ENCODE peak calls at places on chromosomes 3 and 15, in nine cellular contexts. One of them, this sample, is unnamed.

GRCh38 chr15:77964193-77964592 is 113.3 kb downstream of the TBC1D2B start:
- DNase-seq in aorta: no peak
- DNase-seq in upper lobe of right lung: no peak
- DNase-seq in left ventricle myocardium inferior: no peak
- DNase-seq in mesendoderm: no peak
- DNase-seq in tibial nerve: no peak
- DNase-seq in OCI-LY7: no peak
- DNase-seq in brain microvascular endothelial cell: no peak
- DNase-seq in Peyer's patch: no peak
- DNase-seq in this sample: no peak

GRCh38 chr3:98823791-98824190 is 60.7 kb downstream of the ST3GAL6 start:
- DNase-seq in aorta: no peak
- DNase-seq in upper lobe of right lung: no peak
- DNase-seq in left ventricle myocardium inferior: no peak
- DNase-seq in mesendoderm: peak; percentile 8
- DNase-seq in tibial nerve: no peak
- DNase-seq in OCI-LY7: no peak
- DNase-seq in brain microvascular endothelial cell: peak; percentile 60
- DNase-seq in Peyer's patch: no peak
- DNase-seq in this sample: no peak

GRCh38 chr3:55481067-55481917 is 5.8 kb downstream of the WNT5A start:
- DNase-seq in aorta: no peak
- DNase-seq in upper lobe of right lung: peak; percentile 73
- DNase-seq in left ventricle myocardium inferior: peak; percentile 15
- DNase-seq in mesendoderm: peak; percentile 26
- DNase-seq in tibial nerve: no peak
- DNase-seq in OCI-LY7: no peak
- DNase-seq in brain microvascular endothelial cell: peak; percentile 59
- DNase-seq in Peyer's patch: no peak
- DNase-seq in this sample: peak; percentile 45

GRCh38 chr15:88454867-88455810 is 12.0 kb downstream of the MRPL46 start:
- DNase-seq in aorta: no peak
- DNase-seq in upper lobe of right lung: no peak
- DNase-seq in left ventricle myocardium inferior: peak; percentile 52
- DNase-seq in mesendoderm: peak; percentile 91
- DNase-seq in tibial nerve: no peak
- DNase-seq in OCI-LY7: peak; percentile 83
- DNase-seq in brain microvascular endothelial cell: peak; percentile 46
- DNase-seq in Peyer's patch: no peak
- DNase-seq in this sample: peak; percentile 28

GRCh38 chr3:45976191-45977091 is 19.2 kb downstream of the FYCO1 start:
- DNase-seq in aorta: no peak
- DNase-seq in upper lobe of right lung: no peak
- DNase-seq in left ventricle myocardium inferior: no peak
- DNase-seq in mesendoderm: no peak
- DNase-seq in tibial nerve: no peak
- DNase-seq in OCI-LY7: no peak
- DNase-seq in brain microvascular endothelial cell: no peak
- DNase-seq in Peyer's patch: no peak
- DNase-seq in this sample: no peak

GRCh38 chr3:187223799-187224198 is 26.5 kb downstream of the RTP1 start:
- DNase-seq in aorta: no peak
- DNase-seq in upper lobe of right lung: no peak
- DNase-seq in left ventricle myocardium inferior: no peak
- DNase-seq in mesendoderm: no peak
- DNase-seq in tibial nerve: no peak
- DNase-seq in OCI-LY7: peak; percentile 18
- DNase-seq in brain microvascular endothelial cell: peak; percentile 21
- DNase-seq in Peyer's patch: no peak
- DNase-seq in this sample: no peak

GRCh38 chr15:39593071-39594055 is 12.5 kb downstream of the THBS1 start:
- DNase-seq in aorta: no peak
- DNase-seq in upper lobe of right lung: no peak
- DNase-seq in left ventricle myocardium inferior: no peak
- DNase-seq in mesendoderm: no peak
- DNase-seq in tibial nerve: no peak
- DNase-seq in OCI-LY7: no peak
- DNase-seq in brain microvascular endothelial cell: no peak
- DNase-seq in Peyer's patch: no peak
- DNase-seq in this sample: no peak

GRCh38 chr3:186109897-186110803 is 1.3 kb upstream of the ETV5 start:
- DNase-seq in aorta: peak; percentile 83
- DNase-seq in upper lobe of right lung: peak; percentile 77
- DNase-seq in left ventricle myocardium inferior: no peak
- DNase-seq in mesendoderm: peak; percentile 65
- DNase-seq in tibial nerve: no peak
- DNase-seq in OCI-LY7: no peak
- DNase-seq in brain microvascular endothelial cell: peak; percentile 29
- DNase-seq in Peyer's patch: no peak
- DNase-seq in this sample: peak; percentile 36

GRCh38 chr3:185308126-185308754 is 54.4 kb upstream of the EHHADH start:
- DNase-seq in aorta: no peak
- DNase-seq in upper lobe of right lung: no peak
- DNase-seq in left ventricle myocardium inferior: no peak
- DNase-seq in mesendoderm: peak; percentile 86
- DNase-seq in tibial nerve: no peak
- DNase-seq in OCI-LY7: peak; percentile 55
- DNase-seq in brain microvascular endothelial cell: peak; percentile 77
- DNase-seq in Peyer's patch: peak; percentile 34
- DNase-seq in this sample: no peak

GRCh38 chr3:197168606-197169005 is 129.8 kb downstream of the DLG1 start:
- DNase-seq in aorta: no peak
- DNase-seq in upper lobe of right lung: no peak
- DNase-seq in left ventricle myocardium inferior: no peak
- DNase-seq in mesendoderm: peak; percentile 78
- DNase-seq in tibial nerve: no peak
- DNase-seq in OCI-LY7: peak; percentile 11
- DNase-seq in brain microvascular endothelial cell: peak; percentile 56
- DNase-seq in Peyer's patch: no peak
- DNase-seq in this sample: no peak

GRCh38 chr15:67024998-67025368 is 40.4 kb upstream of the SMAD3 start:
- DNase-seq in aorta: no peak
- DNase-seq in upper lobe of right lung: no peak
- DNase-seq in left ventricle myocardium inferior: no peak
- DNase-seq in mesendoderm: no peak
- DNase-seq in tibial nerve: no peak
- DNase-seq in OCI-LY7: no peak
- DNase-seq in brain microvascular endothelial cell: no peak
- DNase-seq in Peyer's patch: no peak
- DNase-seq in this sample: no peak

GRCh38 chr15:27121672-27122071 is 150.7 kb downstream of the GABRG3 start:
- DNase-seq in aorta: no peak
- DNase-seq in upper lobe of right lung: no peak
- DNase-seq in left ventricle myocardium inferior: no peak
- DNase-seq in mesendoderm: no peak
- DNase-seq in tibial nerve: no peak
- DNase-seq in OCI-LY7: no peak
- DNase-seq in brain microvascular endothelial cell: no peak
- DNase-seq in Peyer's patch: no peak
- DNase-seq in this sample: no peak

GRCh38 chr3:186220886-186221285 is 112.0 kb upstream of the ETV5 start:
- DNase-seq in aorta: no peak
- DNase-seq in upper lobe of right lung: no peak
- DNase-seq in left ventricle myocardium inferior: no peak
- DNase-seq in mesendoderm: peak; percentile 43
- DNase-seq in tibial nerve: no peak
- DNase-seq in OCI-LY7: no peak
- DNase-seq in brain microvascular endothelial cell: no peak
- DNase-seq in Peyer's patch: no peak
- DNase-seq in this sample: no peak

GRCh38 chr3:99648091-99648490 is 9.7 kb downstream of the COL8A1 start:
- DNase-seq in aorta: no peak
- DNase-seq in upper lobe of right lung: no peak
- DNase-seq in left ventricle myocardium inferior: no peak
- DNase-seq in mesendoderm: no peak
- DNase-seq in tibial nerve: no peak
- DNase-seq in OCI-LY7: no peak
- DNase-seq in brain microvascular endothelial cell: peak; percentile 58
- DNase-seq in Peyer's patch: no peak
- DNase-seq in this sample: no peak

GRCh38 chr3:154690413-154690812 is 260.4 kb upstream of the GPR149 start:
- DNase-seq in aorta: no peak
- DNase-seq in upper lobe of right lung: no peak
- DNase-seq in left ventricle myocardium inferior: no peak
- DNase-seq in mesendoderm: no peak
- DNase-seq in tibial nerve: no peak
- DNase-seq in OCI-LY7: no peak
- DNase-seq in brain microvascular endothelial cell: no peak
- DNase-seq in Peyer's patch: no peak
- DNase-seq in this sample: no peak

GRCh38 chr3:154684021-154684420 is 254.0 kb upstream of the GPR149 start:
- DNase-seq in aorta: no peak
- DNase-seq in upper lobe of right lung: peak; percentile 33
- DNase-seq in left ventricle myocardium inferior: no peak
- DNase-seq in mesendoderm: peak; percentile 79
- DNase-seq in tibial nerve: no peak
- DNase-seq in OCI-LY7: peak; percentile 25
- DNase-seq in brain microvascular endothelial cell: no peak
- DNase-seq in Peyer's patch: no peak
- DNase-seq in this sample: no peak

GRCh38 chr3:154684440-154684839 is 254.4 kb upstream of the GPR149 start:
- DNase-seq in aorta: no peak
- DNase-seq in upper lobe of right lung: peak; percentile 22
- DNase-seq in left ventricle myocardium inferior: no peak
- DNase-seq in mesendoderm: peak; percentile 31
- DNase-seq in tibial nerve: no peak
- DNase-seq in OCI-LY7: no peak
- DNase-seq in brain microvascular endothelial cell: no peak
- DNase-seq in Peyer's patch: no peak
- DNase-seq in this sample: no peak
- H3K27ac ChIP-seq in aorta: no peak overlapping the region
- H3K27ac ChIP-seq in upper lobe of right lung: no peak overlapping the region
- H3K27ac ChIP-seq in left ventricle myocardium inferior: no peak overlapping the region
- H3K27ac ChIP-seq in mesendoderm: no peak overlapping the region
- H3K27ac ChIP-seq in tibial nerve: no peak overlapping the region
- H3K27ac ChIP-seq in OCI-LY7: no peak overlapping the region
- H3K27ac ChIP-seq in brain microvascular endothelial cell: no peak overlapping the region
- H3K27ac ChIP-seq in Peyer's patch: no peak overlapping the region
- H3K27ac ChIP-seq in this sample: no peak overlapping the region

GRCh38 chr3:56591256-56591655 is 34.3 kb downstream of the CCDC66 start:
- DNase-seq in aorta: no peak
- DNase-seq in upper lobe of right lung: no peak
- DNase-seq in left ventricle myocardium inferior: no peak
- DNase-seq in mesendoderm: no peak
- DNase-seq in tibial nerve: no peak
- DNase-seq in OCI-LY7: no peak
- DNase-seq in brain microvascular endothelial cell: no peak
- DNase-seq in Peyer's patch: no peak
- DNase-seq in this sample: no peak
- H3K27ac ChIP-seq in aorta: no peak overlapping the region
- H3K27ac ChIP-seq in upper lobe of right lung: no peak overlapping the region
- H3K27ac ChIP-seq in left ventricle myocardium inferior: no peak overlapping the region
- H3K27ac ChIP-seq in mesendoderm: no peak overlapping the region
- H3K27ac ChIP-seq in tibial nerve: no peak overlapping the region
- H3K27ac ChIP-seq in OCI-LY7: no peak overlapping the region
- H3K27ac ChIP-seq in brain microvascular endothelial cell: no peak overlapping the region
- H3K27ac ChIP-seq in Peyer's patch: no peak overlapping the region
- H3K27ac ChIP-seq in this sample: no peak overlapping the region

GRCh38 chr3:66383023-66383422 is 117.8 kb downstream of the LRIG1 start:
- DNase-seq in aorta: no peak
- DNase-seq in upper lobe of right lung: no peak
- DNase-seq in left ventricle myocardium inferior: no peak
- DNase-seq in mesendoderm: no peak
- DNase-seq in tibial nerve: no peak
- DNase-seq in OCI-LY7: no peak
- DNase-seq in brain microvascular endothelial cell: no peak
- DNase-seq in Peyer's patch: no peak
- DNase-seq in this sample: no peak

GRCh38 chr3:66380200-66380932 is 120.5 kb downstream of the LRIG1 start:
- DNase-seq in aorta: no peak
- DNase-seq in upper lobe of right lung: no peak
- DNase-seq in left ventricle myocardium inferior: no peak
- DNase-seq in mesendoderm: no peak
- DNase-seq in tibial nerve: no peak
- DNase-seq in OCI-LY7: no peak
- DNase-seq in brain microvascular endothelial cell: no peak
- DNase-seq in Peyer's patch: no peak
- DNase-seq in this sample: no peak

GRCh38 chr3:66381621-66382020 is 119.2 kb downstream of the LRIG1 start:
- DNase-seq in aorta: no peak
- DNase-seq in upper lobe of right lung: no peak
- DNase-seq in left ventricle myocardium inferior: no peak
- DNase-seq in mesendoderm: no peak
- DNase-seq in tibial nerve: no peak
- DNase-seq in OCI-LY7: no peak
- DNase-seq in brain microvascular endothelial cell: no peak
- DNase-seq in Peyer's patch: no peak
- DNase-seq in this sample: no peak

GRCh38 chr3:66383998-66384745 is 116.7 kb downstream of the LRIG1 start:
- DNase-seq in aorta: no peak
- DNase-seq in upper lobe of right lung: no peak
- DNase-seq in left ventricle myocardium inferior: no peak
- DNase-seq in mesendoderm: no peak
- DNase-seq in tibial nerve: no peak
- DNase-seq in OCI-LY7: no peak
- DNase-seq in brain microvascular endothelial cell: no peak
- DNase-seq in Peyer's patch: no peak
- DNase-seq in this sample: no peak

GRCh38 chr3:66382142-66382541 is 118.7 kb downstream of the LRIG1 start:
- DNase-seq in aorta: no peak
- DNase-seq in upper lobe of right lung: no peak
- DNase-seq in left ventricle myocardium inferior: no peak
- DNase-seq in mesendoderm: no peak
- DNase-seq in tibial nerve: no peak
- DNase-seq in OCI-LY7: no peak
- DNase-seq in brain microvascular endothelial cell: no peak
- DNase-seq in Peyer's patch: no peak
- DNase-seq in this sample: no peak
- H3K27ac ChIP-seq in aorta: no peak overlapping the region
- H3K27ac ChIP-seq in upper lobe of right lung: no peak overlapping the region
- H3K27ac ChIP-seq in left ventricle myocardium inferior: no peak overlapping the region
- H3K27ac ChIP-seq in mesendoderm: no peak overlapping the region
- H3K27ac ChIP-seq in tibial nerve: no peak overlapping the region
- H3K27ac ChIP-seq in OCI-LY7: no peak overlapping the region
- H3K27ac ChIP-seq in brain microvascular endothelial cell: no peak overlapping the region
- H3K27ac ChIP-seq in Peyer's patch: no peak overlapping the region
- H3K27ac ChIP-seq in this sample: no peak overlapping the region

DNA sequence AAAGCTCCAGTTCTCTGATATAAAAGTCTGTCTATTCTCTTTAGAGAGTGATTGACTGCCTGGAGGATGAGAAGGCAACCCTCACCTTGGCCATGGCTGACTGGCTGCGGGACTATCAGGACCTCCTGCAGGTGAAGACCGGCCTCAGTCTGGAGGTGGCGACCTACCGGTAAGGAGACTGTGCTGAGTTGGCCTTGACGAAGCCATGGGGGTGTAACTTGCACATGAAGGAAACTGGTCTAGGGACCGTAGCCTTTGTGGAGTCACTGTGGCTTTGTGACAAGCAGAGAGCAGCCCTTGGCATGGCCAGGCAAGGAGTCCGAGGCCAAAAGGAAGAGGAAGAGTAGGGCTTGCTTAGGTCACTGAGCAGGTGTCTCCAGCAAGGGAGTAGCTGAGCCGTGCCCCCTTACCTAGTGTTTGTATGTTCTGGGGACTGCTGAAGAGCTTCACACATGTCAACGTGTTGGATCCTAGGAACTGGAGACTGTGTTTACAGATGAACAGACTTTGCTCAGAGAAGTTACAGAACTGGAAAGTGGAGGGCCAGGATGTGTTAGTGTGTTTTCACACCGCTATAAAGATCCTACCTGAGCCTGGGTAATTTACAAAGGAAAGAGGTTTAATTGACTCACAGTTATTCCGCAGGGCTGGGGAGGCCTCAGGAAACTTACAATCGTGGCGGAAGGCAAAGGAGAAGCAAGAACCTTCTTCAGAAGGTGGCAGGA is 8.8 kb downstream of the SYNM start:
- DNase-seq in aorta: no peak
- DNase-seq in upper lobe of right lung: peak; percentile 31
- DNase-seq in left ventricle myocardium inferior: no peak
- DNase-seq in mesendoderm: no peak
- DNase-seq in tibial nerve: no peak
- DNase-seq in OCI-LY7: no peak
- DNase-seq in brain microvascular endothelial cell: no peak
- DNase-seq in Peyer's patch: no peak
- DNase-seq in this sample: no peak
- H3K27ac ChIP-seq in aorta: no peak overlapping the region
- H3K27ac ChIP-seq in upper lobe of right lung: no peak overlapping the region
- H3K27ac ChIP-seq in left ventricle myocardium inferior: peak overlapping the region; percentile 82
- H3K27ac ChIP-seq in mesendoderm: no peak overlapping the region
- H3K27ac ChIP-seq in tibial nerve: no peak overlapping the region
- H3K27ac ChIP-seq in OCI-LY7: no peak overlapping the region
- H3K27ac ChIP-seq in brain microvascular endothelial cell: no peak overlapping the region
- H3K27ac ChIP-seq in Peyer's patch: no peak overlapping the region
- H3K27ac ChIP-seq in this sample: no peak overlapping the region